ENCODE peak calls at places on chromosomes 13 and 19, in eight cellular contexts. P, J, K, X, M, S, Q and O are unnamed samples.

GRCh38 chr13:72643339-72643989 is 84.0 kb downstream of the MZT1 start:
- DNase-seq in M (peak), S (peak), J (peak), K (peak), Q (peak), X (peak), P (peak), O (no peak)

GRCh38 chr13:52868190-52868589 is 19.8 kb upstream of the PCDH8 start:
- DNase-seq in X (no peak), P (no peak), J (no peak), S (no peak), Q (no peak), M (no peak), K (no peak), O (no peak)

GRCh38 chr13:61010358-61010757 is 405.3 kb downstream of the PCDH20 start:
- DNase-seq in M (no peak), S (no peak), J (no peak), Q (no peak), X (no peak), P (no peak), K (no peak), O (no peak)

GRCh38 chr13:100513987-100514670 is 74.5 kb downstream of the GGACT start:
- DNase-seq in X (no peak), S (no peak), Q (peak), K (no peak), P (no peak), J (no peak), M (no peak), O (no peak)

GRCh38 chr19:41175825-41176734 is 16.9 kb upstream of the CYP2S1 start:
- DNase-seq in K (peak), M (peak), Q (no peak), S (peak), J (peak), X (no peak), P (peak), O (no peak)

GRCh38 chr19:33487901-33488817 is 33.4 kb downstream of the PEPD start:
- DNase-seq in Q (no peak), X (no peak), M (no peak), S (no peak), J (no peak), P (no peak), K (no peak), O (no peak)

GRCh38 chr19:35731779-35732405 is 10.4 kb downstream of the IGFLR1 start:
- DNase-seq in Q (no peak), J (no peak), K (no peak), P (no peak), X (no peak), S (no peak), M (no peak), O (no peak)

GRCh38 chr19:3396881-3397265 is 30.5 kb downstream of the NFIC start:
- DNase-seq in Q (no peak), J (no peak), P (no peak), X (no peak), S (no peak), K (no peak), M (no peak), O (no peak)

GRCh38 chr13:45349438-45349837 is 8.5 kb upstream of the TPT1 start:
- DNase-seq in K (no peak), M (no peak), P (no peak), J (no peak), X (no peak), S (no peak), Q (no peak), O (no peak)

GRCh38 chr13:84896128-84896527 is 903.1 kb downstream of the SLITRK6 start:
- DNase-seq in P (no peak), X (no peak), K (no peak), Q (peak), M (peak), J (peak), S (peak), O (no peak)

GRCh38 chr13:80473695-80474094 is 132.8 kb upstream of the SPRY2 start:
- DNase-seq in X (no peak), J (no peak), S (no peak), K (no peak), P (no peak), Q (peak), M (peak), O (no peak)

GRCh38 chr13:27660511-27660910 is 38.8 kb downstream of the POLR1D start:
- DNase-seq in Q (no peak), X (no peak), J (no peak), S (no peak), P (no peak), M (no peak), K (no peak), O (no peak)

GRCh38 chr19:14472202-14472961 is 2.8 kb downstream of the PTGER1 start:
- DNase-seq in M (peak), P (peak), X (peak), Q (peak), S (peak), K (peak), J (peak), O (no peak)

GRCh38 chr19:42253245-42254082 is 1.5 kb downstream of the ERF start:
- DNase-seq in K (peak), J (peak), S (peak), M (peak), X (peak), Q (no peak), P (peak), O (no peak)

GRCh38 chr19:46766569-46767317 is 20.5 kb upstream of the STRN4 start:
- DNase-seq in K (no peak), P (no peak), J (peak), Q (no peak), M (peak), X (peak), S (no peak), O (no peak)

GRCh38 chr19:10816691-10817090 is 19.3 kb downstream of the TMED1 start:
- DNase-seq in Q (no peak), J (no peak), X (no peak), P (no peak), S (no peak), M (peak), K (no peak), O (no peak)

GRCh38 chr13:75507027-75508001 is 25.3 kb upstream of the TBC1D4 start:
- DNase-seq in P (no peak), Q (peak), J (no peak), S (no peak), X (peak), M (no peak), K (no peak), O (no peak)

GRCh38 chr13:77532983-77533382 is 2.5 kb upstream of the SCEL start:
- DNase-seq in P (no peak), Q (no peak), X (no peak), K (no peak), S (no peak), M (no peak), J (no peak), O (no peak)

GRCh38 chr19:58291943-58292342 is 13.2 kb downstream of the ZNF8 start:
- DNase-seq in X (no peak), J (no peak), M (no peak), S (no peak), Q (no peak), P (no peak), K (no peak), O (no peak)

GRCh38 chr19:1001538-1002166 is 1.4 kb downstream of the GRIN3B start:
- DNase-seq in M (peak), J (peak), K (peak), S (peak), Q (peak), P (no peak), X (peak), O (no peak)

GRCh38 chr19:18220632-18221275 is 5.5 kb downstream of the PDE4C start:
- DNase-seq in M (no peak), X (no peak), J (peak), Q (peak), P (no peak), S (no peak), K (no peak), O (no peak)

GRCh38 chr13:19781526-19781925 is 1.2 kb downstream of the PSPC1 start:
- DNase-seq in J (no peak), M (peak), K (no peak), P (no peak), Q (no peak), X (no peak), S (no peak), O (no peak)

GRCh38 chr19:41626278-41626677 is 596 bp downstream of the CEACAM4 start:
- DNase-seq in S (no peak), M (no peak), P (no peak), K (no peak), J (no peak), X (no peak), Q (no peak), O (no peak)

GRCh38 chr13:94065741-94066140 is 413.7 kb downstream of the DCT start:
- DNase-seq in X (no peak), S (no peak), K (no peak), Q (no peak), J (no peak), M (peak), P (no peak), O (no peak)

GRCh38 chr13:21639604-21640003 is 31.3 kb upstream of the FGF9 start:
- DNase-seq in K (no peak), P (no peak), S (no peak), J (no peak), M (no peak), Q (peak), X (no peak), O (no peak)

GRCh38 chr13:113669871-113670341 is 2.9 kb downstream of the GRK1 start:
- DNase-seq in X (no peak), S (no peak), P (no peak), J (no peak), M (no peak), K (no peak), Q (no peak), O (no peak)

GRCh38 chr13:95676100-95676774 is 702 bp upstream of the DNAJC3 start:
- DNase-seq in J (peak), X (no peak), M (peak), S (peak), Q (peak), P (no peak), K (no peak), O (no peak)

GRCh38 chr13:104416973-104417372 is 1350.8 kb upstream of the SLC10A2 start:
- DNase-seq in M (no peak), Q (no peak), S (no peak), X (no peak), K (no peak), J (no peak), P (no peak), O (no peak)

GRCh38 chr19:40219721-40220276 is 1.6 kb upstream of the TTC9B start:
- DNase-seq in P (no peak), M (peak), S (no peak), X (no peak), K (no peak), J (peak), Q (peak), O (peak)

GRCh38 chr19:58196911-58197616 is 14.2 kb downstream of the ZNF274 start:
- DNase-seq in Q (no peak), J (no peak), X (no peak), M (peak), P (no peak), S (no peak), K (no peak), O (no peak)

GRCh38 chr13:23724196-23724970 is 154.2 kb downstream of the TNFRSF19 start:
- DNase-seq in X (no peak), M (peak), P (no peak), J (no peak), S (no peak), Q (no peak), K (no peak), O (no peak)

GRCh38 chr13:84400711-84401110 is 518.4 kb upstream of the SLITRK1 start:
- DNase-seq in M (peak), P (no peak), S (no peak), J (no peak), Q (no peak), X (no peak), K (no peak), O (no peak)

GRCh38 chr13:34162545-34162936 is 344.6 kb downstream of the RFC3 start:
- DNase-seq in K (no peak), Q (no peak), P (no peak), M (peak), J (no peak), S (no peak), X (no peak), O (no peak)

GRCh38 chr19:52190679-52191293 is 934 bp downstream of the PPP2R1A start:
- DNase-seq in M (peak), X (no peak), J (peak), K (no peak), S (peak), Q (no peak), P (peak), O (peak)

GRCh38 chr13:99305180-99305965 is 1.8 kb downstream of the GPR183 start:
- DNase-seq in Q (no peak), J (no peak), S (no peak), P (no peak), K (no peak), X (no peak), M (no peak), O (no peak)

GRCh38 chr19:17244618-17245534 is 843 bp downstream of the NR2F6 start:
- DNase-seq in P (peak), Q (no peak), S (peak), M (peak), K (no peak), X (peak), J (peak), O (no peak)

GRCh38 chr19:1169921-1170885 is 3.9 kb downstream of the SBNO2 start:
- DNase-seq in S (no peak), J (no peak), K (no peak), X (no peak), P (peak), Q (no peak), M (no peak), O (no peak)

GRCh38 chr13:35086667-35087066 is 144.6 kb downstream of the NBEA start:
- DNase-seq in Q (no peak), K (no peak), P (no peak), M (peak), J (no peak), X (no peak), S (no peak), O (no peak)

GRCh38 chr19:46745521-46746280 is at the start of gene FKRP:
- DNase-seq in J (peak), P (peak), K (peak), M (peak), X (peak), Q (peak), S (no peak), O (no peak)

GRCh38 chr19:6856749-6857372 is 30.5 kb upstream of the ADGRE1 start:
- DNase-seq in J (no peak), Q (no peak), M (no peak), K (no peak), X (no peak), P (no peak), S (no peak), O (peak)